ENCODE peak calls at places on chromosomes 2 and 18, in seven cellular contexts. D is cardiac muscle cell, H is adipocyte, S is GM23248, C is psoas muscle, Q is IMR-90, Y is GM23338. F is an unnamed sample.

GRCh38 chr18:74190086-74190485 is 41.8 kb downstream of the TIMM21 start:
- DNase-seq in C (no peak), Q (peak; percentile 76), D (no peak), S (peak; percentile 53), Y (no peak), H (peak; percentile 56), F (no peak)

GRCh38 chr2:240298803-240299709 is 136.4 kb upstream of the GPC1 start:
- DNase-seq in H (no peak), Q (no peak), S (no peak), C (no peak), D (no peak), Y (no peak), F (no peak)

GRCh38 chr2:183227191-183227590 is 102.9 kb downstream of the NUP35 start:
- DNase-seq in C (no peak), D (peak; percentile 68), H (no peak), Y (no peak), Q (no peak), S (no peak), F (no peak)

GRCh38 chr2:71277536-71278103 is 50.7 kb upstream of the PAIP2B start:
- DNase-seq in H (peak; percentile 71), Y (peak; percentile 82), C (peak; percentile 64), D (peak; percentile 72), S (peak; percentile 55), Q (no peak), F (no peak)

GRCh38 chr2:235270951-235271350 is 222.9 kb upstream of the AGAP1 start:
- DNase-seq in Y (no peak), H (peak; percentile 53), S (peak; percentile 76), C (no peak), D (no peak), Q (peak; percentile 70), F (no peak)

GRCh38 chr2:23351388-23352141 is 33.4 kb upstream of the KLHL29 start:
- DNase-seq in H (peak; percentile 73), S (peak; percentile 93), Q (peak; percentile 66), Y (peak; percentile 92), C (peak; percentile 91), D (peak; percentile 88), F (peak; percentile 79)

GRCh38 chr2:119488245-119489182 is 35.8 kb downstream of the SCTR start:
- DNase-seq in D (no peak), Y (peak; percentile 26), S (no peak), Q (no peak), H (no peak), C (no peak), F (no peak)

GRCh38 chr2:70354264-70354949 is 52.5 kb upstream of the FAM136A start:
- DNase-seq in S (peak; percentile 89), Q (peak; percentile 16), H (no peak), C (no peak), Y (no peak), D (no peak), F (no peak)

GRCh38 chr2:223612501-223612900 is 10.3 kb upstream of the SCG2 start:
- DNase-seq in S (no peak), H (no peak), Q (no peak), C (no peak), Y (no peak), D (no peak), F (no peak)

GRCh38 chr2:113225505-113226259 is 51.9 kb downstream of the PSD4 start:
- DNase-seq in Q (peak; percentile 49), Y (peak; percentile 83), H (peak; percentile 48), C (no peak), S (peak; percentile 49), D (no peak), F (no peak)

GRCh38 chr2:241035818-241036396 is 37.5 kb downstream of the SNED1 start:
- DNase-seq in Q (no peak), C (no peak), H (no peak), S (no peak), D (no peak), Y (peak; percentile 63), F (no peak)

GRCh38 chr18:12121175-12122095 is 27.8 kb downstream of the ANKRD62 start:
- DNase-seq in D (peak; percentile 23), H (peak; percentile 6), C (no peak), Y (peak; percentile 88), Q (peak; percentile 1), S (peak; percentile 30), F (no peak)

GRCh38 chr18:80246656-80247402 is 485 bp downstream of the PARD6G start:
- DNase-seq in H (peak; percentile 58), Q (no peak), S (peak; percentile 49), D (no peak), Y (peak; percentile 66), C (peak; percentile 30), F (no peak)

GRCh38 chr2:88692187-88692586 is 714 bp downstream of the RPIA start:
- DNase-seq in C (no peak), H (peak; percentile 48), S (peak; percentile 56), D (peak; percentile 49), Y (peak; percentile 53), Q (peak; percentile 7), F (no peak)

GRCh38 chr2:170878505-170878904 is 50.5 kb upstream of the GORASP2 start:
- DNase-seq in S (no peak), Q (no peak), H (no peak), D (no peak), C (no peak), Y (no peak), F (no peak)

GRCh38 chr2:58339548-58340243 is 98.6 kb upstream of the FANCL start:
- DNase-seq in S (no peak), H (no peak), Q (no peak), Y (no peak), C (no peak), D (no peak), F (no peak)

GRCh38 chr2:218332920-218333645 is 23.6 kb upstream of the CATIP start:
- DNase-seq in H (no peak), Q (no peak), S (no peak), C (no peak), D (no peak), Y (no peak), F (no peak)

GRCh38 chr2:240605867-240606743 is 19.2 kb upstream of the GPR35 start:
- DNase-seq in Q (no peak), D (no peak), Y (no peak), C (peak; percentile 7), H (no peak), S (no peak), F (peak; percentile 52)

GRCh38 chr18:63422862-63423304 is 607 bp upstream of the VPS4B start:
- DNase-seq in H (no peak), S (peak; percentile 81), Q (no peak), C (no peak), Y (no peak), D (no peak), F (no peak)
- H3K4me1 ChIP-seq in H (peaks cover 13% of the 10 kb centered on the region), S (peaks cover 10% of the 10 kb centered on the region), Q (no peaks in the 10 kb centered on the region), C (peaks cover 11% of the 10 kb centered on the region), Y (peaks cover 6% of the 10 kb centered on the region), D (no peaks in the 10 kb centered on the region), F (peaks cover 10% of the 10 kb centered on the region)

GRCh38 chr2:10161961-10162441 is 39.5 kb downstream of the RRM2 start:
- DNase-seq in Y (no peak), H (no peak), D (no peak), Q (no peak), C (no peak), S (peak; percentile 13), F (no peak)

GRCh38 chr2:10160226-10160955 is 37.9 kb downstream of the RRM2 start:
- DNase-seq in C (no peak), H (no peak), S (no peak), Q (no peak), D (no peak), Y (no peak), F (no peak)

GRCh38 chr2:10162586-10163497 is 40.3 kb downstream of the RRM2 start:
- DNase-seq in Q (no peak), H (no peak), Y (peak; percentile 55), D (no peak), S (no peak), C (no peak), F (no peak)

GRCh38 chr2:10159486-10160160 is 37.1 kb downstream of the RRM2 start:
- DNase-seq in C (no peak), S (no peak), H (no peak), Q (no peak), Y (no peak), D (no peak), F (no peak)

DNA sequence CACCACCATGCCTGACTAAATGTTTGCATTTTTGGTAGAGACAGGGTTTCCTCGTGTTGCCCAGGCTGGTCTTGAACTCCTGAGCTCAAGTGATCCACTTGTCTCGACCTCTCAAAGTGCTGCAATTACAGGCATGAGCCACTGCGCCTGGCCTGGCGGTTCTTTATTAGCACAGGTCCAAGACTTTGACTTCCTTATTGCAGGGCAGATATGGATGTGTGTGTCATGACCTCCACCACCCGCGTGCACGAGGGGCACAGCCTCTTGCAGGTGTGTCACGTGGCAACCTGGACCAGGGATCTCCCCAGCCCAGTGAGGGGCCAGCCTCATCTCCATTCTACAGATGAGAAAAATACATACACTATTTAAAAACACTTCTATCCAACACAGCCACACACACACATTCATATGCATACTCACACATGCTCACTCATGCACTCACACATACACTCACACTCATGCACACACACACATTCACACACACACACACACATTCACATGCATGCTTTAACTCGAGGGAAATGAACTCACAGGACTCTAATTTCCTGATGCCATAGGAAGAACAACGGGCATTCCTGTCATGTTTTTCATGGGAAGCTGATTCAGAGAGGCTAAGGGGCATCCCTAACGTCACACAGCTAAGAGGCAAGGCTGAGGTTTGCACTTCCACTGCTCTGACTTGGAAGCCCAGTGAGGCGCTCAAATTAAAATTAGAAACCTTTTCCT is 38.8 kb downstream of the RRM2 start:
- DNase-seq in C (no peak), H (no peak), Y (no peak), S (no peak), Q (peak; percentile 35), D (no peak), F (no peak)
- H3K36me3 ChIP-seq in C (no peaks in the 10 kb centered on the region), H (no peaks in the 10 kb centered on the region), Y (no peaks in the 10 kb centered on the region), S (no peaks in the 10 kb centered on the region), Q (no peaks in the 10 kb centered on the region), D (no peaks in the 10 kb centered on the region), F (no peaks in the 10 kb centered on the region)

GRCh38 chr2:144460981-144461766 is 58.7 kb downstream of the ZEB2 start:
- DNase-seq in C (peak; percentile 42), Q (peak; percentile 86), D (no peak), H (no peak), S (peak; percentile 57), Y (no peak), F (no peak)
- H3K4me1 ChIP-seq in C (peaks cover 31% of the 10 kb centered on the region), Q (peaks cover 9% of the 10 kb centered on the region), D (peaks cover 44% of the 10 kb centered on the region), H (peaks cover 48% of the 10 kb centered on the region), S (peaks cover 49% of the 10 kb centered on the region), Y (peaks cover 19% of the 10 kb centered on the region), F (peaks cover 11% of the 10 kb centered on the region)

DNA sequence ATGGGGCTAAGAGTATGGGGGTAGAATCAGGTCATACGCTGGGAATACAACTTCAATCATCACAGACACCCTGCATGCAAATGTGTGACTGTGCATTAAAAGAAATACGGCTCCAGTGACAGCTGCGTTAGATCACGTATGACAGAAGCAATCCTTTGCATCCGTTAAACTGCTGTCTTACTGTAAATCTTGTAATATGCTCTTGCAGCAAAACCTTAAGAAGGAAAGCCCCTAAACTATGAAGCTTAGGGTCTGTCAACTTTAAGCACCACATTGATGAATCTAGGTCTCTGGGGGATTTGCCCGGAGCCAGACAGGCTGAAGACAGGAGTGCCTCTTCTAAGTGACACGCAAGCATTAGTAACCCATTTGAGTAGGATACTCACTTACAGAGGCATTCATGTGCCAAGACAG is 84.7 kb upstream of the EML6 start:
- DNase-seq in S (no peak), C (no peak), D (no peak), Q (peak; percentile 29), H (no peak), Y (no peak), F (no peak)
- H3K36me3 ChIP-seq in S (peaks cover 33% of the 10 kb centered on the region), C (peaks cover 8% of the 10 kb centered on the region), D (peaks cover 66% of the 10 kb centered on the region), Q (peaks cover 19% of the 10 kb centered on the region), H (peaks cover 74% of the 10 kb centered on the region), Y (peaks cover 32% of the 10 kb centered on the region), F (peaks cover 61% of the 10 kb centered on the region)